ENCODE peak calls at places on chromosome 7, in five cellular contexts. M is NAMALWA, D is AG04449, Q is T1000, R is NCI-H460. O is an unnamed sample.

GRCh38 chr7:92586403-92586802 is 3.8 kb downstream of the FAM133B start:
- DNase-seq in M (no peak), D (no peak), Q (no peak), R (peak; percentile 52), O (no peak)

GRCh38 chr7:30224511-30225031 is 59.8 kb upstream of the ZNRF2 start:
- DNase-seq in M (no peak), D (peak; percentile 26), Q (no peak), R (no peak), O (no peak)

GRCh38 chr7:150430465-150431085 is 19.9 kb upstream of the GIMAP8 start:
- DNase-seq in M (peak; percentile 51), D (no peak), Q (no peak), R (no peak), O (no peak)

GRCh38 chr7:122148878-122149277 is 4.8 kb upstream of the AASS start:
- DNase-seq in M (no peak), D (no peak), Q (no peak), R (no peak), O (no peak)

GRCh38 chr7:73770002-73770859 is at the start of gene CLDN3:
- DNase-seq in M (no peak), D (no peak), Q (no peak), R (peak; percentile 15), O (peak; percentile 31)

GRCh38 chr7:44063547-44063893 is 1.8 kb downstream of the PGAM2 start:
- DNase-seq in M (no peak), D (no peak), Q (no peak), R (no peak), O (no peak)

GRCh38 chr7:79741684-79742083 is 288.2 kb upstream of the MAGI2 start:
- DNase-seq in M (no peak), D (no peak), Q (no peak), R (peak; percentile 4), O (no peak)

GRCh38 chr7:73742753-73743641 is 4.4 kb upstream of the ABHD11 start:
- DNase-seq in M (peak; percentile 69), D (no peak), Q (no peak), R (no peak), O (peak; percentile 70)

GRCh38 chr7:134476044-134476443 is 17.1 kb upstream of the AKR1B1 start:
- DNase-seq in M (no peak), D (no peak), Q (no peak), R (no peak), O (no peak)

GRCh38 chr7:3002631-3003030 is 41.0 kb downstream of the CARD11 start:
- DNase-seq in M (no peak), D (no peak), Q (no peak), R (no peak), O (no peak)

GRCh38 chr7:13908667-13909382 is 80.6 kb downstream of the ETV1 start:
- DNase-seq in M (no peak), D (no peak), Q (no peak), R (no peak), O (no peak)

GRCh38 chr7:101436857-101437576 is 74.3 kb downstream of the COL26A1 start:
- DNase-seq in M (peak; percentile 42), D (no peak), Q (no peak), R (peak; percentile 31), O (no peak)

GRCh38 chr7:147567043-147567442 is 1023.5 kb upstream of the C7orf33 start:
- DNase-seq in M (no peak), D (no peak), Q (no peak), R (no peak), O (no peak)

O was measured in cerebellar nuclear complex.